ENCODE peak calls at places on chromosomes 6 and 20, in seven cellular contexts. One of them, this sample, is unnamed.
A peak's percentile ranks its signal among the peaks of the same experiment; 100 is the strongest.

GRCh38 chr6:90193359-90193758 is 103.3 kb downstream of the BACH2 start:
- ATAC-seq in K562: no peak
- ATAC-seq in GM12878: no peak
- ATAC-seq in Panc1: no peak
- ATAC-seq in HepG2: no peak
- ATAC-seq in HCT116: no peak
- ATAC-seq in GM23338: no peak
- ATAC-seq in this sample: no peak

GRCh38 chr6:111683749-111684267 is 78.1 kb upstream of the TRAF3IP2 start:
- ATAC-seq in K562: no peak
- ATAC-seq in GM12878: no peak
- ATAC-seq in Panc1: no peak
- ATAC-seq in HepG2: no peak
- ATAC-seq in HCT116: no peak
- ATAC-seq in GM23338: no peak
- ATAC-seq in this sample: peak; percentile 83

GRCh38 chr20:14861028-14861699 is 523.8 kb upstream of the FLRT3 start:
- ATAC-seq in K562: no peak
- ATAC-seq in GM12878: peak; percentile 17
- ATAC-seq in Panc1: no peak
- ATAC-seq in HepG2: peak; percentile 50
- ATAC-seq in HCT116: no peak
- ATAC-seq in GM23338: peak; percentile 51
- ATAC-seq in this sample: no peak

GRCh38 chr6:146543211-146543939 is at the start of gene RAB32:
- ATAC-seq in K562: peak; percentile 99
- ATAC-seq in GM12878: peak; percentile 97
- ATAC-seq in Panc1: peak; percentile 99
- ATAC-seq in HepG2: peak; percentile 97
- ATAC-seq in HCT116: no peak
- ATAC-seq in GM23338: peak; percentile 95
- ATAC-seq in this sample: peak; percentile 97

GRCh38 chr6:155256122-155256795 is 7.6 kb upstream of the CLDN20 start:
- ATAC-seq in K562: no peak
- ATAC-seq in GM12878: no peak
- ATAC-seq in Panc1: no peak
- ATAC-seq in HepG2: no peak
- ATAC-seq in HCT116: no peak
- ATAC-seq in GM23338: no peak
- ATAC-seq in this sample: no peak

GRCh38 chr20:39381598-39381997 is 419.5 kb downstream of the DHX35 start:
- ATAC-seq in K562: no peak
- ATAC-seq in GM12878: no peak
- ATAC-seq in Panc1: no peak
- ATAC-seq in HepG2: no peak
- ATAC-seq in HCT116: no peak
- ATAC-seq in GM23338: peak; percentile 39
- ATAC-seq in this sample: no peak

GRCh38 chr6:157401734-157402338 is 20.8 kb downstream of the ZDHHC14 start:
- ATAC-seq in K562: no peak
- ATAC-seq in GM12878: no peak
- ATAC-seq in Panc1: no peak
- ATAC-seq in HepG2: no peak
- ATAC-seq in HCT116: no peak
- ATAC-seq in GM23338: no peak
- ATAC-seq in this sample: no peak

GRCh38 chr20:2109425-2110210 is 8.0 kb downstream of the STK35 start:
- ATAC-seq in K562: peak; percentile 55
- ATAC-seq in GM12878: no peak
- ATAC-seq in Panc1: peak; percentile 29
- ATAC-seq in HepG2: no peak
- ATAC-seq in HCT116: no peak
- ATAC-seq in GM23338: no peak
- ATAC-seq in this sample: peak; percentile 53

GRCh38 chr6:90238663-90239542 is 57.7 kb downstream of the BACH2 start:
- ATAC-seq in K562: no peak
- ATAC-seq in GM12878: no peak
- ATAC-seq in Panc1: no peak
- ATAC-seq in HepG2: no peak
- ATAC-seq in HCT116: no peak
- ATAC-seq in GM23338: no peak
- ATAC-seq in this sample: no peak

GRCh38 chr6:135144678-135145508 is 36.2 kb upstream of the MYB start:
- ATAC-seq in K562: peak; percentile 60
- ATAC-seq in GM12878: peak; percentile 75
- ATAC-seq in Panc1: no peak
- ATAC-seq in HepG2: peak; percentile 69
- ATAC-seq in HCT116: peak; percentile 72
- ATAC-seq in GM23338: peak; percentile 68
- ATAC-seq in this sample: no peak

GRCh38 chr6:1634081-1634480 is 24.4 kb downstream of the FOXC1 start:
- ATAC-seq in K562: peak; percentile 59
- ATAC-seq in GM12878: no peak
- ATAC-seq in Panc1: no peak
- ATAC-seq in HepG2: peak; percentile 27
- ATAC-seq in HCT116: no peak
- ATAC-seq in GM23338: no peak
- ATAC-seq in this sample: no peak

GRCh38 chr6:79946242-79946641 is 1.1 kb downstream of the ELOVL4 start:
- ATAC-seq in K562: no peak
- ATAC-seq in GM12878: peak; percentile 34
- ATAC-seq in Panc1: no peak
- ATAC-seq in HepG2: peak; percentile 80
- ATAC-seq in HCT116: no peak
- ATAC-seq in GM23338: peak; percentile 55
- ATAC-seq in this sample: no peak

GRCh38 chr6:163667372-163668060 is 253.0 kb downstream of the QKI start:
- ATAC-seq in K562: peak; percentile 15
- ATAC-seq in GM12878: peak; percentile 99
- ATAC-seq in Panc1: no peak
- ATAC-seq in HepG2: no peak
- ATAC-seq in HCT116: no peak
- ATAC-seq in GM23338: no peak
- ATAC-seq in this sample: peak; percentile 73

GRCh38 chr20:44689809-44690208 is 25.4 kb upstream of the CCN5 start:
- ATAC-seq in K562: no peak
- ATAC-seq in GM12878: no peak
- ATAC-seq in Panc1: no peak
- ATAC-seq in HepG2: no peak
- ATAC-seq in HCT116: no peak
- ATAC-seq in GM23338: no peak
- ATAC-seq in this sample: no peak
- TF ChIP-seq POLR2AphosphoS5 in K562: no peak
- TF ChIP-seq POLR2AphosphoS5 in GM12878: no peak
- TF ChIP-seq POLR2AphosphoS5 in Panc1: no peak
- TF ChIP-seq POLR2AphosphoS5 in HepG2: no peak
- TF ChIP-seq POLR2AphosphoS5 in HCT116: no peak
- TF ChIP-seq POLR2AphosphoS5 in GM23338: no peak
- TF ChIP-seq POLR2AphosphoS5 in this sample: no peak

DNA sequence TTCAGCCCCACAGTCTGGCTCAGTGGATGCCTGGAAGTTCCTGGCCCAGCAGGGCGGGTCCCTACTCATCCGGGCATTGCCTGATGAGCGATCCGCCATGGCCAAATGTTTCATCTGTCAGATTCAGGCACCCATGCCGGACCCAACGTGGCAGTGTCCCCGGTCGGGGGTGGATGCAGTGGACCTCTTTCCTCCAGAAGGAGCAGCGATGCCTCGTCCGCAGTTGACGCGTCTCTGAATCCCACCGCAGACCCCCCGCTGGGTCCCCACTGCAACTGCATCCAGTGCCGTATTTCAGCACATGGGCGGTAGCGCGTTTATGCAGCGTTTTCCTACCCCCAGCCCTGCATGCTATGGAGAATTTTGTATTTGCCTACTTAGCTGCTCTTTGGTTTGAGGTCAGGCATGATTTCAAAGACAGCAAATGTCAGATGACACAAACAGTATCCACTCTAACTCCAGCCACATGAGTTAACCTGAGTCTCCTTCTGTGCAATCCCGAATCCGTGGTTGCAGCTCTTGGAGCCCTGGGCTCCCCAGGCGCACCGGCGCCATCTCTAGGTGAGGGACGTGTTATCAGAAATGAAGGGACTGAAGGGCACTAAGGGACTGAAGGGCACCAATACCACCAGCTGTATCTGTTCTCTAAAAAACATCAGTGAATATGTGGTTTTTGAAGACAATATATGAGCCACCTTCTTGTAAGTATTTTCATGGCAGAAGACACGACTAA is 72.6 kb upstream of the THBS2 start:
- ATAC-seq in K562: peak; percentile 71
- ATAC-seq in GM12878: no peak
- ATAC-seq in Panc1: peak; percentile 74
- ATAC-seq in HepG2: peak; percentile 87
- ATAC-seq in HCT116: peak; percentile 92
- ATAC-seq in GM23338: peak; percentile 97
- ATAC-seq in this sample: no peak
- TF ChIP-seq CTCF in K562: peak; percentile 43
- TF ChIP-seq CTCF in GM12878: no peak
- TF ChIP-seq CTCF in Panc1: peak; percentile 71
- TF ChIP-seq CTCF in HepG2: peak; percentile 83
- TF ChIP-seq CTCF in HCT116: peak; percentile 77
- TF ChIP-seq CTCF in GM23338: peak; percentile 90
- TF ChIP-seq CTCF in this sample: peak; percentile 30

GRCh38 chr20:48983423-48984400 is 62.2 kb downstream of the ARFGEF2 start:
- ATAC-seq in K562: peak; percentile 43
- ATAC-seq in GM12878: no peak
- ATAC-seq in Panc1: peak; percentile 78
- ATAC-seq in HepG2: no peak
- ATAC-seq in HCT116: no peak
- ATAC-seq in GM23338: no peak
- ATAC-seq in this sample: peak; percentile 22

GRCh38 chr20:48990467-48990866 is 55.6 kb upstream of the CSE1L start:
- ATAC-seq in K562: no peak
- ATAC-seq in GM12878: no peak
- ATAC-seq in Panc1: no peak
- ATAC-seq in HepG2: no peak
- ATAC-seq in HCT116: no peak
- ATAC-seq in GM23338: no peak
- ATAC-seq in this sample: no peak

GRCh38 chr20:48986899-48987298 is 59.2 kb upstream of the CSE1L start:
- ATAC-seq in K562: peak; percentile 60
- ATAC-seq in GM12878: no peak
- ATAC-seq in Panc1: peak; percentile 71
- ATAC-seq in HepG2: peak; percentile 73
- ATAC-seq in HCT116: peak; percentile 74
- ATAC-seq in GM23338: no peak
- ATAC-seq in this sample: no peak

DNA sequence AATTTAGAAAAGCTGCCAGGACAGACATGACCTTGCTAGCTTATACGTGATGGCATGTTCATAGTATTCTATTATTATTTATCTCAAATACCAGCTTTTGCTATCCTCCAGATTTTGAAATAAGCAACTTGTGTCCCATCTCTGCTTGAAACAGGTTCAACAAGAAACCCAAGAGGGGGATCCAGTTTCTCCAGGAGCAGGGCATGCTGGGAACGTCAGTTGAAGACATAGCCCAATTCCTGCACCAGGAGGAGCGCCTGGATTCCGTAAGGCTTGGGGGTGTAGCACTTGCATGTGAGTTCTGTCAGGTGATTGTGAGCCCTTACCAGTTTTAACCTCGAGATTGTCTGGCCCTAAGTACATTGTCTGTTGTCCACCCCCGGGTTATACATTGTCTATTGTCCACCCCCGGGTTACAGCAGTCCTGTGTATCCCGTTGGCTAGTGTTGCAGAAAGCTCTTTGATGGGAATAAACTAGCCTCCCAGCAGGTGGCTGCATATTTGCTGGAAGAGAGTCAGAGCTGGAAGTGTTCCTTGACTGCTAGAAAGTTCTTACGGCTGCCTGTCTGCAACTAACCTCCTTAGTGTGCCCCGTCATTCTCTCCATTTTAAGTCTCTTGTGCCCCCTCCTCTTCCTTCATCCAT is 61.4 kb upstream of the CSE1L start:
- ATAC-seq in K562: no peak
- ATAC-seq in GM12878: no peak
- ATAC-seq in Panc1: no peak
- ATAC-seq in HepG2: peak; percentile 21
- ATAC-seq in HCT116: no peak
- ATAC-seq in GM23338: no peak
- ATAC-seq in this sample: no peak
- H3K36me3 ChIP-seq in K562: peaks cover 70% of the 10 kb centered on the region
- H3K36me3 ChIP-seq in GM12878: peaks cover 31% of the 10 kb centered on the region
- H3K36me3 ChIP-seq in Panc1: peaks cover 11% of the 10 kb centered on the region
- H3K36me3 ChIP-seq in HepG2: peaks cover 76% of the 10 kb centered on the region
- H3K36me3 ChIP-seq in HCT116: peaks cover 22% of the 10 kb centered on the region
- H3K36me3 ChIP-seq in GM23338: peaks cover 47% of the 10 kb centered on the region
- H3K36me3 ChIP-seq in this sample: peaks cover 95% of the 10 kb centered on the region

GRCh38 chr6:159691133-159691962 is 1.7 kb downstream of the SOD2 start:
- ATAC-seq in K562: no peak
- ATAC-seq in GM12878: peak; percentile 6
- ATAC-seq in Panc1: no peak
- ATAC-seq in HepG2: no peak
- ATAC-seq in HCT116: no peak
- ATAC-seq in GM23338: no peak
- ATAC-seq in this sample: peak; percentile 11
- TF ChIP-seq POLR2AphosphoS5 in K562: no peak
- TF ChIP-seq POLR2AphosphoS5 in GM12878: no peak
- TF ChIP-seq POLR2AphosphoS5 in Panc1: no peak
- TF ChIP-seq POLR2AphosphoS5 in HepG2: peak; percentile 44
- TF ChIP-seq POLR2AphosphoS5 in HCT116: no peak
- TF ChIP-seq POLR2AphosphoS5 in GM23338: no peak
- TF ChIP-seq POLR2AphosphoS5 in this sample: peak; percentile 91

DNA sequence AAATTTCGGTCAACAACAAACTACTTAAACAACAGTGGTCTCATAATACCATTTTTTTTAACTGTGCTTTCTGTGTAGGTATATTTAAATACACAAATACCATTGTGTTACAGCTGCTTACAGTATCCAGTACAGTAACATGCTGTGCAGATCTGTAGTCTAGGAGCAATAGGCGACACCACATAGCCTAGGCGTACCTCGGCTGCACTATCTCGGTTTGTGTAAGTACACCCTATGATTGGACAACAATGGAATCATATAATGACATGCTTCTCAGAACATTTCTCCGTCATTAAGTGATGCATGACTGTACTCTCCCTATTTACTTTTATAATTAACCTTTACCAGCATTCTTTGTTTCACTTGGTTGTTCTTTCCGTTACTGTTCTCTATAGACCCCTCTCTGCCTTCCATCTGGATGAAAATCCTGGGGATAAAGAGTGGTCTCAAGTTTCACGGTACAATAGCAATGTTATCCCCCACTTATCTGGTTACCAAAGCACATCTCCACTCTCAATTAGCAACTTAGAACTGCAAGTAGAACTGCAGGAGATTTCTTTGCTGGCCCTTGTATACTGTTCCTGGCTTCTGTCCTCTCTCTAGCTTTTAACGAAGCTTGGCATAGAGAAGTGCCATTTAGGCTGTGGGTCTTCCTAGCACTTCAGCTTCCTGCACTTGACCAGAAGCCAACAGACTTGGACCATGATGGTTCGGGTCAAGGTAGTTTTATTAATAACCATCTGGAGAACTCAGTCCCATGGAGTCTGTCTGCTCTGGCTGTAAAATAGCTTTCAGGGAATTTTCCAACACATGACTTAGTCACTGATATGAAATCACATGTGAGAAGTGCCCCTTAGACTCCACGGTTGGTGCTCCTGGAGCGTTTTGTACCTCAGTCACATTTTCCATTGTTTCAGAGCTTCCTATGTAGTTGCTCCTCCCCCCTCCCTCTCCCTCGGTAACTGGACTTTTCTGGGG is 80.4 kb upstream of the POPDC3 start:
- ATAC-seq in K562: peak; percentile 72
- ATAC-seq in GM12878: peak; percentile 39
- ATAC-seq in Panc1: no peak
- ATAC-seq in HepG2: no peak
- ATAC-seq in HCT116: no peak
- ATAC-seq in GM23338: peak; percentile 44
- ATAC-seq in this sample: no peak
- TF ChIP-seq CTCF in K562: no peak
- TF ChIP-seq CTCF in GM12878: no peak
- TF ChIP-seq CTCF in Panc1: no peak
- TF ChIP-seq CTCF in HepG2: no peak
- TF ChIP-seq CTCF in HCT116: no peak
- TF ChIP-seq CTCF in GM23338: no peak
- TF ChIP-seq CTCF in this sample: no peak